ENCODE peak calls at places on chromosomes 6 and 20, in six cellular contexts. P is WTC11, V is A549, X is K562, U is H1, O is HepG2. D is an unnamed sample.

GRCh38 chr20:17992224-17992637 is 23.4 kb downstream of the MGME1 start:
- DNase-seq in U (no peak), X (no peak), O (no peak), P (no peak), V (no peak), D (no peak)

GRCh38 chr6:43772571-43773049 is 2.6 kb downstream of the VEGFA start:
- DNase-seq in V (no peak), P (peak; percentile 45), X (peak; percentile 58), U (no peak), O (peak; percentile 49), D (peak; percentile 31)

GRCh38 chr20:48734104-48734749 is 93.6 kb downstream of the PREX1 start:
- DNase-seq in U (no peak), O (no peak), P (no peak), V (no peak), X (no peak), D (no peak)

GRCh38 chr6:56065408-56065807 is 182.0 kb downstream of the COL21A1 start:
- DNase-seq in O (no peak), X (no peak), U (no peak), V (no peak), P (no peak), D (no peak)

GRCh38 chr6:24981385-24981758 is 45.6 kb upstream of the RIPOR2 start:
- DNase-seq in P (peak; percentile 60), X (no peak), V (no peak), O (no peak), U (no peak), D (peak; percentile 36)

GRCh38 chr6:63677282-63677681 is 41.7 kb downstream of the PHF3 start:
- DNase-seq in U (no peak), P (no peak), X (no peak), V (no peak), O (peak; percentile 78), D (no peak)

GRCh38 chr6:109469591-109470189 is 13.3 kb downstream of the ZBTB24 start:
- DNase-seq in X (no peak), O (no peak), U (no peak), P (no peak), V (no peak), D (no peak)

GRCh38 chr20:63394635-63395455 is 33.7 kb upstream of the CHRNA4 start:
- DNase-seq in X (no peak), P (no peak), O (no peak), U (no peak), V (no peak), D (no peak)

GRCh38 chr6:21500894-21501293 is 92.7 kb upstream of the SOX4 start:
- DNase-seq in O (no peak), V (no peak), U (no peak), X (no peak), P (no peak), D (no peak)

GRCh38 chr6:39441301-39441700 is 118.8 kb upstream of the KCNK16 start:
- DNase-seq in P (no peak), X (no peak), O (no peak), V (no peak), U (no peak), D (no peak)

GRCh38 chr6:35948725-35949124 is 27.8 kb upstream of the SRPK1 start:
- DNase-seq in V (no peak), P (peak; percentile 49), X (no peak), O (peak; percentile 38), U (no peak), D (peak; percentile 46)

GRCh38 chr20:40467014-40467413 is 222.0 kb downstream of the MAFB start:
- DNase-seq in O (no peak), U (no peak), X (no peak), V (no peak), P (no peak), D (no peak)

GRCh38 chr6:15399651-15400470 is 154.0 kb downstream of the JARID2 start:
- DNase-seq in X (peak; percentile 82), O (no peak), V (peak; percentile 15), P (no peak), U (no peak), D (peak; percentile 87)

GRCh38 chr6:53361549-53362031 is 12.8 kb upstream of the ELOVL5 start:
- DNase-seq in O (no peak), X (no peak), U (no peak), V (no peak), P (no peak), D (peak; percentile 35)

GRCh38 chr6:16239798-16240123 is 1.4 kb downstream of the GMPR start:
- DNase-seq in X (no peak), P (peak; percentile 66), O (peak; percentile 40), V (no peak), U (no peak), D (no peak)

GRCh38 chr6:45548657-45549515 is 171.2 kb upstream of the SUPT3H start:
- DNase-seq in V (no peak), O (no peak), U (no peak), P (no peak), X (no peak), D (no peak)

GRCh38 chr6:119308048-119308570 is 41.5 kb downstream of the MAN1A1 start:
- DNase-seq in V (no peak), O (peak; percentile 83), U (no peak), X (peak; percentile 26), P (no peak), D (peak; percentile 54)

GRCh38 chr20:11216451-11217314 is 542.9 kb upstream of the JAG1 start:
- DNase-seq in O (peak; percentile 78), U (no peak), V (peak; percentile 16), P (no peak), X (no peak), D (peak; percentile 88)

GRCh38 chr6:134553941-134554340 is 236.0 kb upstream of the SGK1 start:
- DNase-seq in P (no peak), V (no peak), U (no peak), X (no peak), O (no peak), D (no peak)

GRCh38 chr6:107361568-107362270 is 97.6 kb downstream of the PDSS2 start:
- DNase-seq in O (peak; percentile 85), X (no peak), U (peak; percentile 13), V (no peak), P (no peak), D (no peak)

GRCh38 chr6:161233986-161234620 is 39.8 kb downstream of the AGPAT4 start:
- DNase-seq in U (no peak), O (no peak), V (no peak), P (no peak), X (no peak), D (peak; percentile 68)

DNA sequence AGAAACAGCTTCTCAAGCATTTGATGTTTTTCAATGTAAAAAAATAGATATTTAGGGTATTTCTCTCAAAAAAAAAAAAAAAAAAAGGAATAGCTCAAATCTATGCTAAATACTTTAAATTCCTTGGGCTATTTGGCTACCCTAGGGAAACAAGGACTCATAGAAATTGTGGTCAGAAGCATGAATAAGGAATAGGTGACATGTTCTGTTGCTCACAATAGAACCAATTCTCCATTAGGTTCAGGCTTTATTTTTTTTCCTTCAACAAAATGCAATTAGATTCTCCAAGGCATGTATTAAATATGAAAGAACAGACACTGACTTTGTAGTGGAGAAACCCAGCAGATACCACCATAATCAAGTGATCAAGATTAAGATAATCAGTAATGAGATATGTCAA is 904.3 kb upstream of the FLRT3 start:
- DNase-seq in U (no peak), P (no peak), O (no peak), X (no peak), V (no peak), D (no peak)
- TF ChIP-seq JUN in U (no peak), P (no peak), O (no peak), X (no peak), V (no peak), D (no peak)

GRCh38 chr20:24610341-24611115 is 141.1 kb downstream of the SYNDIG1 start:
- DNase-seq in O (no peak), V (no peak), U (peak; percentile 23), X (no peak), P (no peak), D (no peak)
- TF ChIP-seq JUN in O (no peak), V (no peak), U (no peak), X (no peak), P (no peak), D (no peak)

DNA sequence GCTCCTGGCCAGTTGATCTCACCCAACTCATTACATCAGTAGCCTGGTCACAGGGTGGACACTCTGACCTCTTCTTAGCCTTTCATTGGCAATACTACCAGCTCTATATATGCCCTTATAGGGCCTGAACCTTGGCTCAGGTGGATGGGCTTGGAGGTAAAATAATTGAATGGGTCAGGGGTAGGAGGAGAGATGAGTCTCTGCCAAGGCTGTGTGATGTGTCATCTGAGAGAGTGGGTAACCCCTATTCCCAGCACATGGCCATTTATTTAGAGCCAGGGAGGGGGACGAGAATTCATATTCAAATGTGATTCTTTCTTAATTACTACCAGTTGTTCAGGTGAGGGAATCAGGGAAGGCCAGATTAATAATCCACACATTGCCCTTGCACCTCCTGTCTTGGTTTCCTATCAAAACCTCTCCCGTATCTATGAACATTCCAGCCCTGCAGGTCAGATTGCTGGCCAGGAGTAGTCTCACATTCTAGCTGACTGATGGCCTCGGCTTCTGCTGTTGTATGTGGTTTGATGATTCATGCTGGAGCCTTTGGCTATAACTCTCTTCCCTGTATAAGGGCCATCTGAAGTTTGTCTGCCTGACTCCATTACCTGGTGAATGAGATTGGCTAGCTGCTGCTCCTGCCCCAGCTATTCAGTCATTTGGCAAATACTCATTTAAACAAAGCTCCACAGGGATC is 13.4 kb downstream of the C20orf173 start:
- DNase-seq in O (no peak), P (no peak), V (peak; percentile 38), U (no peak), X (peak; percentile 22), D (no peak)
- TF ChIP-seq JUN in O (no peak), P (no peak), V (no peak), U (no peak), X (no peak), D (no peak)

GRCh38 chr20:52235129-52235528 is 43.5 kb upstream of the ZFP64 start:
- DNase-seq in U (no peak), O (no peak), V (no peak), P (no peak), X (no peak), D (no peak)

GRCh38 chr20:52226370-52226769 is 34.8 kb upstream of the ZFP64 start:
- DNase-seq in P (no peak), U (no peak), O (peak; percentile 28), V (no peak), X (no peak), D (no peak)

GRCh38 chr20:52231230-52231746 is 39.7 kb upstream of the ZFP64 start:
- DNase-seq in P (no peak), V (peak; percentile 41), U (no peak), O (peak; percentile 98), X (no peak), D (no peak)

GRCh38 chr20:52234302-52235045 is 42.9 kb upstream of the ZFP64 start:
- DNase-seq in O (peak; percentile 87), V (no peak), X (no peak), U (no peak), P (no peak), D (no peak)

GRCh38 chr20:52230406-52230805 is 38.8 kb upstream of the ZFP64 start:
- DNase-seq in P (no peak), X (no peak), U (no peak), V (no peak), O (no peak), D (no peak)
- TF ChIP-seq JUN in P (no peak), X (no peak), U (no peak), V (no peak), O (no peak), D (no peak)

GRCh38 chr6:135739288-135739687 is 112.2 kb upstream of the PDE7B start:
- DNase-seq in U (no peak), P (no peak), O (no peak), X (no peak), V (no peak), D (no peak)
- TF ChIP-seq JUN in U (no peak), P (no peak), O (no peak), X (no peak), V (no peak), D (no peak)